ENCODE peak calls at places on chromosomes 4 and X, in six cellular contexts. J, R, B, U, S and F are unnamed samples.

GRCh38 chr4:152536545-152537182 is 772 bp upstream of the FBXW7 start:
- DNase-seq in B (no peak), U (no peak), S (no peak), R (peak), J (peak), F (no peak)

GRCh38 chrX:3221643-3222042 is 124.8 kb downstream of the MXRA5 start:
- DNase-seq in U (no peak), J (no peak), R (no peak), B (no peak), S (no peak), F (no peak)

GRCh38 chr4:117225441-117225840 is 140.1 kb upstream of the TRAM1L1 start:
- DNase-seq in R (no peak), U (no peak), J (no peak), B (no peak), S (no peak), F (no peak)

GRCh38 chr4:47526281-47526680 is 41.2 kb downstream of the ATP10D start:
- DNase-seq in J (no peak), U (no peak), S (no peak), B (no peak), R (peak), F (no peak)

GRCh38 chr4:151426513-151426912 is 17.5 kb downstream of the FHIP1A start:
- DNase-seq in S (no peak), B (no peak), J (no peak), U (no peak), R (no peak), F (no peak)

GRCh38 chrX:63764946-63765345 is 20.1 kb downstream of the ARHGEF9 start:
- DNase-seq in S (no peak), B (no peak), J (no peak), R (peak), U (no peak), F (no peak)

GRCh38 chr4:183185018-183185417 is 86.0 kb downstream of the WWC2 start:
- DNase-seq in J (no peak), B (no peak), S (no peak), U (no peak), R (no peak), F (no peak)

GRCh38 chr4:31022702-31023101 is 302.5 kb downstream of the PCDH7 start:
- DNase-seq in J (no peak), U (no peak), B (no peak), S (no peak), R (no peak), F (no peak)